ENCODE peak calls at places on chromosomes 13 and 19, in seven cellular contexts. X is fibroblast of pulmonary artery, A is dorsolateral prefrontal cortex, Z is astrocyte of the spinal cord, D is cardiac muscle cell, O is AG09309, T is ascending aorta. F is an unnamed sample.

GRCh38 chr19:39196860-39197562 is at the start of gene NCCRP1:
- DNase-seq in X (no peak), A (no peak), Z (no peak), D (no peak), O (no peak), T (no peak), F (no peak)

GRCh38 chr13:44989941-44990340 is 603 bp downstream of the GPALPP1 start:
- DNase-seq in X (no peak), A (no peak), Z (no peak), D (peak), O (no peak), T (no peak), F (no peak)

GRCh38 chr19:46753420-46754155 is 7.3 kb upstream of the STRN4 start:
- DNase-seq in X (no peak), A (peak), Z (no peak), D (peak), O (no peak), T (no peak), F (no peak)

GRCh38 chr13:112968380-112968909 is 569 bp upstream of the MCF2L start:
- DNase-seq in X (no peak), A (peak), Z (no peak), D (no peak), O (no peak), T (no peak), F (peak)

GRCh38 chr19:45090034-45090433 is 2.9 kb upstream of the PPP1R37 start:
- DNase-seq in X (no peak), A (no peak), Z (no peak), D (no peak), O (no peak), T (no peak), F (no peak)

GRCh38 chr19:39398297-39398864 is 7.2 kb downstream of the MED29 start:
- DNase-seq in X (peak), A (no peak), Z (peak), D (peak), O (no peak), T (peak), F (no peak)

GRCh38 chr19:41936961-41937360 is 8.7 kb upstream of the ERFL start:
- DNase-seq in X (no peak), A (no peak), Z (no peak), D (no peak), O (no peak), T (no peak), F (no peak)

GRCh38 chr19:41705393-41706174 is 2.8 kb upstream of the CEACAM5 start:
- DNase-seq in X (peak), A (no peak), Z (no peak), D (peak), O (no peak), T (peak), F (no peak)

GRCh38 chr19:30481823-30482222 is 109.6 kb downstream of the ZNF536 start:
- DNase-seq in X (no peak), A (no peak), Z (no peak), D (no peak), O (no peak), T (no peak), F (no peak)

GRCh38 chr13:29817604-29818378 is 32.6 kb downstream of the UBL3 start:
- DNase-seq in X (no peak), A (peak), Z (no peak), D (no peak), O (no peak), T (no peak), F (no peak)

GRCh38 chr13:113967206-113967720 is 6.6 kb downstream of the C13orf46 start:
- DNase-seq in X (no peak), A (no peak), Z (no peak), D (no peak), O (no peak), T (no peak), F (no peak)

GRCh38 chr13:78603240-78603947 is at the start of gene POU4F1:
- DNase-seq in X (peak), A (no peak), Z (no peak), D (peak), O (no peak), T (no peak), F (peak)

GRCh38 chr19:51164215-51164614 is 22.1 kb downstream of the SIGLEC7 start:
- DNase-seq in X (no peak), A (no peak), Z (no peak), D (no peak), O (no peak), T (no peak), F (no peak)

GRCh38 chr19:29288276-29288675 is 75.3 kb upstream of the UQCRFS1 start:
- DNase-seq in X (no peak), A (no peak), Z (no peak), D (no peak), O (no peak), T (no peak), F (no peak)

DNA sequence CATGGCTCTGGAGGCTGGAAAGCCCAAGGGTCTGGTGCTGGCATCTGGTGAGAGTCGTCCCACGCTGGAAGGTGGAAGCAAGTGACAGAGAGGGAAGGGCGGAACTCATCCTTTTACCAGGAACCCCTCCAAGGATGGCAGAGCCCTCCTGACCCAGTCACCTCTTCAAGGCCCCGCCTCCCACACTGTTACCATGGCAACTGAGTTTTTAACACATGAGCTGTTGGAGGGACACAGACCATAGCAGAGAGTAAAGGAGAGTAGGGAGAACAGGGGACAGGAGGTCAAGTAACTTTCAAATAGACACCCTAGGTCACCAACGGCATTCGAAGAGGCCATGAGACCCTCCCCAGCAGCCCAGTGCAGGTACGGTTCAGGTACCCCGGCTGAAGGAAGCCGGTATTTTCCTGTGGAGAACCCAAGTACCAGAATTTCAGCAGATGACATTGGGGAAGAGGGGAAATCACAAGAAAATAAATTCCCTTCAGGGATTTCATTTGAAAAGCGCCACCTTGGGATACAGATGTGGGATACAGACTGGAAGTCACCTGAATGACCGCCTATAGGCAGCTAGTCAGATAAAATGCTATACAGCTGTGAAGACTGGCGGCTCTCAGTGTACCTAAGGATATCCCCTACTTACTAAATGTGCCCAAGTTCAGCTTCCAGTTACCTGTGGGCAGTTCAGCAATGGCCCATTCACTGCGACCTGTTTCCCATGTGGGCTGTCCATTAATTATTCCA is 8.0 kb downstream of the IL17D start:
- DNase-seq in X (no peak), A (no peak), Z (no peak), D (peak), O (no peak), T (no peak), F (no peak)
- TF ChIP-seq CTCF in X (peak), A (no peak), Z (peak), D (no peak), O (no peak), T (no peak), F (no peak)

GRCh38 chr19:10468133-10468532 is 35.0 kb downstream of the KEAP1 start:
- DNase-seq in X (no peak), A (no peak), Z (no peak), D (no peak), O (no peak), T (no peak), F (no peak)

GRCh38 chr19:10473192-10473591 is 30.0 kb downstream of the KEAP1 start:
- DNase-seq in X (no peak), A (no peak), Z (no peak), D (peak), O (no peak), T (no peak), F (no peak)

GRCh38 chr19:10467104-10467706 is 36.0 kb downstream of the KEAP1 start:
- DNase-seq in X (no peak), A (no peak), Z (no peak), D (no peak), O (no peak), T (no peak), F (no peak)

GRCh38 chr19:10474962-10475451 is 28.1 kb downstream of the KEAP1 start:
- DNase-seq in X (no peak), A (no peak), Z (no peak), D (no peak), O (no peak), T (no peak), F (no peak)

DNA sequence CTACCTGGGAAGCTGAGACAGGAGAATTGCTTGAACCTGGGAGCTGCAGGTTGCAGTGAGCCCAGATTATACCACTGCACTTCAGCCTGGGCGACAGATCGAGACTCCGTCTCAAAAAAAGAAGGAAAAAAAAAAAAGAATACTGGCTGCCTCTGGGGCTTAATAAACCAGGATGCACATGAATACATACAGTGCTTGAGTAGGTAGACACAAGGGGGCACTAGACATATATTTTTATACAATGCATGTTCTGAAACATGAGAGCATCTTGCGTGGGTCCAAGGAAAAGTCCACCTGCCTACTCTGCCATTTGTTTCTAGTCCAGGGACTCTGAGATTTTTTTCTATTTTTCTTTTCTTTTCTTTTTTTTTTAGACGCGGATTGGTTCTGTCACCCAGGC is 31.2 kb downstream of the KEAP1 start:
- DNase-seq in X (peak), A (no peak), Z (peak), D (peak), O (no peak), T (no peak), F (no peak)
- TF ChIP-seq CTCF in X (peak), A (peak), Z (peak), D (peak), O (peak), T (peak), F (peak)

GRCh38 chr19:17766543-17767131 is 15.4 kb downstream of the FCHO1 start:
- DNase-seq in X (peak), A (no peak), Z (peak), D (peak), O (no peak), T (peak), F (peak)
- TF ChIP-seq CTCF in X (peak), A (peak), Z (peak), D (peak), O (peak), T (peak), F (peak)

GRCh38 chr13:74573654-74574053 is 439.4 kb upstream of the KLF12 start:
- DNase-seq in X (no peak), A (no peak), Z (no peak), D (peak), O (no peak), T (no peak), F (no peak)
- TF ChIP-seq CTCF in X (peak), A (peak), Z (peak), D (no peak), O (peak), T (peak), F (peak)

GRCh38 chr13:50911937-50912624 is 2.5 kb downstream of the RNASEH2B start:
- DNase-seq in X (peak), A (peak), Z (peak), D (peak), O (peak), T (peak), F (peak)

GRCh38 chr13:50909605-50910482 is at the start of gene RNASEH2B:
- DNase-seq in X (peak), A (peak), Z (peak), D (peak), O (no peak), T (peak), F (peak)

GRCh38 chr13:50908371-50908770 is 1.2 kb upstream of the RNASEH2B start:
- DNase-seq in X (no peak), A (no peak), Z (no peak), D (no peak), O (no peak), T (no peak), F (no peak)

GRCh38 chr13:50911051-50911690 is 1.6 kb downstream of the RNASEH2B start:
- DNase-seq in X (peak), A (no peak), Z (no peak), D (peak), O (no peak), T (no peak), F (no peak)

DNA sequence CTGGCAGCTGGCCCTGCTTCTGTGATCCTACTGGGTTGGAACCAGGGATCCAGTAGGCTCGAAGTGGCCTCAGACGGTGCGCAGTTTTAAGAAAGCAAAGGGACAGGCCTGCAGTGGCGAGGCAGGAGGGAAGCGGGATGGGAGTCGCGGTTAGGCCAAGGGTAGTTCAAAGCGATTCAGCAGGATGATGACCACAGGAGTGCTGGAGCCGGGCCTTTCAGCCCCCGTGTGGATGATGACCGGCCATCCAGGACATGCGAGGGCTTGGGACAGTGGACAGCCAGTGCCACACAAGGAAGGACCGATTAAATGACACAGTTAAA is 853 bp downstream of the RNASEH2B start:
- DNase-seq in X (peak), A (peak), Z (peak), D (peak), O (no peak), T (no peak), F (peak)
- TF ChIP-seq CTCF in X (no peak), A (no peak), Z (peak), D (no peak), O (peak), T (no peak), F (no peak)

GRCh38 chr13:22278336-22278929 is 607.6 kb downstream of the FGF9 start:
- DNase-seq in X (no peak), A (peak), Z (no peak), D (peak), O (no peak), T (peak), F (peak)
- TF ChIP-seq CTCF in X (no peak), A (peak), Z (no peak), D (peak), O (no peak), T (peak), F (peak)

DNA sequence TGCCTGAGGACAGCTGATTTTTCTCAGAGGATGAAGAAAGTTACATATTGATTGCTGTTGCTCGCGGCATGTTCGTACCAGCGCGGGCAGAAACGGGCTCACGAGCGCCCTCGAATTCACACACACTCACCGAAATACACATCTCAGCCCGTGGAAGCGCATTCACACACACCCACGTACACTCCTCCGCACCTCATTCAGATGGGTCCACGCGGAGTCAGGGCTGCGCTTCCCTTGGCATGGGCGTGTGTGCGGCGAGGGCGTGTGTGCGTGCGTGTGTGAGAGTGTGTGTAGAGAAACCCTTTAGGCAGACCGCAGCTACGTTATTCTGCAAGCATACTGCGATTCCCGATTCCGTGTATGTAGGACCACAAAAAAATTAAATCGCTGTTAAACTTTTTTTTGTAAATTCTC is 2.1 kb upstream of the PCDH17 start:
- DNase-seq in X (peak), A (no peak), Z (no peak), D (peak), O (no peak), T (peak), F (no peak)
- TF ChIP-seq CTCF in X (no peak), A (no peak), Z (peak), D (no peak), O (no peak), T (no peak), F (peak)

GRCh38 chr13:71979616-71980015 is 112.6 kb upstream of the DACH1 start:
- DNase-seq in X (peak), A (no peak), Z (peak), D (no peak), O (no peak), T (no peak), F (no peak)
- TF ChIP-seq CTCF in X (peak), A (no peak), Z (peak), D (no peak), O (no peak), T (no peak), F (peak)